ENCODE peak calls at places on chromosomes 16 and 17, in four cellular contexts. One of them, this sample, is unnamed.

GRCh38 chr17:73196500-73196899 is 3.6 kb downstream of the COG1 start:
- DNase-seq in H9: peak; percentile 85
- DNase-seq in IMR-90: no peak
- DNase-seq in mesenchymal stem cell: peak; percentile 12
- DNase-seq in this sample: no peak

GRCh38 chr17:49339359-49339758 is 22.7 kb downstream of the ZNF652 start:
- DNase-seq in H9: no peak
- DNase-seq in IMR-90: no peak
- DNase-seq in mesenchymal stem cell: peak; percentile 36
- DNase-seq in this sample: no peak

GRCh38 chr16:66740010-66740409 is 11.4 kb downstream of the DYNC1LI2 start:
- DNase-seq in H9: peak; percentile 60
- DNase-seq in IMR-90: peak; percentile 32
- DNase-seq in mesenchymal stem cell: peak; percentile 55
- DNase-seq in this sample: peak; percentile 46

GRCh38 chr17:80718428-80718827 is 173.8 kb downstream of the RPTOR start:
- DNase-seq in H9: no peak
- DNase-seq in IMR-90: no peak
- DNase-seq in mesenchymal stem cell: no peak
- DNase-seq in this sample: no peak

GRCh38 chr17:63657776-63658175 is 35.6 kb downstream of the MAP3K3 start:
- DNase-seq in H9: no peak
- DNase-seq in IMR-90: no peak
- DNase-seq in mesenchymal stem cell: no peak
- DNase-seq in this sample: no peak

GRCh38 chr17:38916771-38917170 is 8.6 kb upstream of the LASP1NB start:
- DNase-seq in H9: no peak
- DNase-seq in IMR-90: no peak
- DNase-seq in mesenchymal stem cell: no peak
- DNase-seq in this sample: no peak

GRCh38 chr17:43018932-43019331 is 3.3 kb downstream of the VAT1 start:
- DNase-seq in H9: no peak
- DNase-seq in IMR-90: peak; percentile 31
- DNase-seq in mesenchymal stem cell: peak; percentile 82
- DNase-seq in this sample: no peak

GRCh38 chr17:16987830-16988601 is 16.1 kb upstream of the TNFRSF13B start:
- DNase-seq in H9: peak; percentile 76
- DNase-seq in IMR-90: peak; percentile 75
- DNase-seq in mesenchymal stem cell: peak; percentile 83
- DNase-seq in this sample: no peak

GRCh38 chr17:51275381-51275780 is 15.0 kb downstream of the UTP18 start:
- DNase-seq in H9: no peak
- DNase-seq in IMR-90: peak; percentile 86
- DNase-seq in mesenchymal stem cell: no peak
- DNase-seq in this sample: no peak

GRCh38 chr17:41428591-41429326 is 4.4 kb upstream of the KRT37 start:
- DNase-seq in H9: no peak
- DNase-seq in IMR-90: no peak
- DNase-seq in mesenchymal stem cell: peak; percentile 53
- DNase-seq in this sample: no peak

GRCh38 chr17:17516941-17517720 is 20.9 kb upstream of the RASD1 start:
- DNase-seq in H9: no peak
- DNase-seq in IMR-90: no peak
- DNase-seq in mesenchymal stem cell: no peak
- DNase-seq in this sample: no peak

GRCh38 chr16:20874088-20874581 is 26.0 kb downstream of the DCUN1D3 start:
- DNase-seq in H9: no peak
- DNase-seq in IMR-90: no peak
- DNase-seq in mesenchymal stem cell: no peak
- DNase-seq in this sample: no peak

GRCh38 chr17:29777663-29778062 is 152.4 kb downstream of the SSH2 start:
- DNase-seq in H9: no peak
- DNase-seq in IMR-90: no peak
- DNase-seq in mesenchymal stem cell: no peak
- DNase-seq in this sample: no peak

GRCh38 chr16:57500578-57501111 is 14.4 kb upstream of the DOK4 start:
- DNase-seq in H9: no peak
- DNase-seq in IMR-90: no peak
- DNase-seq in mesenchymal stem cell: peak; percentile 78
- DNase-seq in this sample: no peak

GRCh38 chr16:88438084-88438870 is 14.8 kb upstream of the ZFPM1 start:
- DNase-seq in H9: no peak
- DNase-seq in IMR-90: no peak
- DNase-seq in mesenchymal stem cell: no peak
- DNase-seq in this sample: no peak

GRCh38 chr17:13626703-13627102 is 25.0 kb upstream of the HS3ST3A1 start:
- DNase-seq in H9: no peak
- DNase-seq in IMR-90: peak; percentile 91
- DNase-seq in mesenchymal stem cell: peak; percentile 77
- DNase-seq in this sample: no peak

GRCh38 chr17:65561394-65562205 is at the start of gene AXIN2:
- DNase-seq in H9: peak; percentile 97
- DNase-seq in IMR-90: peak; percentile 85
- DNase-seq in mesenchymal stem cell: peak; percentile 87
- DNase-seq in this sample: peak; percentile 91

GRCh38 chr17:56982312-56982711 is 4.4 kb downstream of the SCPEP1 start:
- DNase-seq in H9: no peak
- DNase-seq in IMR-90: no peak
- DNase-seq in mesenchymal stem cell: no peak
- DNase-seq in this sample: no peak

GRCh38 chr17:77476920-77477805 is 336.4 kb downstream of the SEC14L1 start:
- DNase-seq in H9: no peak
- DNase-seq in IMR-90: peak; percentile 98
- DNase-seq in mesenchymal stem cell: peak; percentile 98
- DNase-seq in this sample: no peak

GRCh38 chr17:67377727-67378443 is 804 bp downstream of the PITPNC1 start:
- DNase-seq in H9: peak; percentile 69
- DNase-seq in IMR-90: peak; percentile 35
- DNase-seq in mesenchymal stem cell: peak; percentile 57
- DNase-seq in this sample: peak; percentile 57

GRCh38 chr17:80220709-80221215 is 535 bp downstream of the SLC26A11 start:
- DNase-seq in H9: no peak
- DNase-seq in IMR-90: no peak
- DNase-seq in mesenchymal stem cell: peak; percentile 28
- DNase-seq in this sample: no peak

GRCh38 chr16:84177740-84178070 is 9.2 kb downstream of the TAF1C start:
- DNase-seq in H9: no peak
- DNase-seq in IMR-90: peak; percentile 81
- DNase-seq in mesenchymal stem cell: peak; percentile 51
- DNase-seq in this sample: no peak

GRCh38 chr17:55114283-55114682 is 145.7 kb downstream of the STXBP4 start:
- DNase-seq in H9: no peak
- DNase-seq in IMR-90: no peak
- DNase-seq in mesenchymal stem cell: no peak
- DNase-seq in this sample: no peak

GRCh38 chr17:28038802-28039600 is 3.5 kb upstream of the NLK start:
- DNase-seq in H9: no peak
- DNase-seq in IMR-90: peak; percentile 63
- DNase-seq in mesenchymal stem cell: no peak
- DNase-seq in this sample: no peak

GRCh38 chr16:49382916-49383315 is 9.3 kb downstream of the C16orf78 start:
- DNase-seq in H9: peak; percentile 67
- DNase-seq in IMR-90: no peak
- DNase-seq in mesenchymal stem cell: no peak
- DNase-seq in this sample: peak; percentile 24

GRCh38 chr16:31135535-31136286 is at the start of gene PRSS8:
- DNase-seq in H9: peak; percentile 75
- DNase-seq in IMR-90: no peak
- DNase-seq in mesenchymal stem cell: no peak
- DNase-seq in this sample: no peak

GRCh38 chr17:78774956-78775571 is 7.0 kb downstream of the CYTH1 start:
- DNase-seq in H9: no peak
- DNase-seq in IMR-90: no peak
- DNase-seq in mesenchymal stem cell: no peak
- DNase-seq in this sample: no peak

GRCh38 chr17:40122466-40122943 is 734 bp downstream of the MSL1 start:
- DNase-seq in H9: peak; percentile 67
- DNase-seq in IMR-90: peak; percentile 47
- DNase-seq in mesenchymal stem cell: peak; percentile 68
- DNase-seq in this sample: no peak

GRCh38 chr17:44898768-44899073 is 524 bp downstream of the EFTUD2 start:
- DNase-seq in H9: no peak
- DNase-seq in IMR-90: no peak
- DNase-seq in mesenchymal stem cell: no peak
- DNase-seq in this sample: no peak

GRCh38 chr17:66165537-66166123 is 26.3 kb downstream of the CEP112 start:
- DNase-seq in H9: no peak
- DNase-seq in IMR-90: peak; percentile 75
- DNase-seq in mesenchymal stem cell: peak; percentile 72
- DNase-seq in this sample: peak; percentile 38

GRCh38 chr17:80890551-80890930 is 101.1 kb upstream of the CHMP6 start:
- DNase-seq in H9: no peak
- DNase-seq in IMR-90: no peak
- DNase-seq in mesenchymal stem cell: no peak
- DNase-seq in this sample: no peak

GRCh38 chr17:75996665-75997590 is 3.7 kb upstream of the CDK3 start:
- DNase-seq in H9: no peak
- DNase-seq in IMR-90: peak; percentile 58
- DNase-seq in mesenchymal stem cell: peak; percentile 85
- DNase-seq in this sample: no peak
- H4K8ac ChIP-seq in H9: no peak overlapping the region
- H4K8ac ChIP-seq in IMR-90: peak overlapping the region; percentile 84
- H4K8ac ChIP-seq in mesenchymal stem cell: peak overlapping the region; percentile 77
- H4K8ac ChIP-seq in this sample: no peak overlapping the region

GRCh38 chr16:12255473-12255872 is 278.9 kb downstream of the SNX29 start:
- DNase-seq in H9: no peak
- DNase-seq in IMR-90: peak; percentile 44
- DNase-seq in mesenchymal stem cell: no peak
- DNase-seq in this sample: no peak
- H2AFZ ChIP-seq in H9: no peak overlapping the region
- H2AFZ ChIP-seq in IMR-90: no peak overlapping the region
- H2AFZ ChIP-seq in mesenchymal stem cell: no peak overlapping the region
- H2AFZ ChIP-seq in this sample: no peak overlapping the region

GRCh38 chr16:86299882-86300490 is 210.3 kb upstream of the FOXF1 start:
- DNase-seq in H9: no peak
- DNase-seq in IMR-90: no peak
- DNase-seq in mesenchymal stem cell: peak; percentile 43
- DNase-seq in this sample: no peak
- H3K4ac ChIP-seq in H9: no peak overlapping the region
- H3K4ac ChIP-seq in IMR-90: peak overlapping the region; percentile 98
- H3K4ac ChIP-seq in mesenchymal stem cell: peak overlapping the region; percentile 61
- H3K4ac ChIP-seq in this sample: no peak overlapping the region

DNA sequence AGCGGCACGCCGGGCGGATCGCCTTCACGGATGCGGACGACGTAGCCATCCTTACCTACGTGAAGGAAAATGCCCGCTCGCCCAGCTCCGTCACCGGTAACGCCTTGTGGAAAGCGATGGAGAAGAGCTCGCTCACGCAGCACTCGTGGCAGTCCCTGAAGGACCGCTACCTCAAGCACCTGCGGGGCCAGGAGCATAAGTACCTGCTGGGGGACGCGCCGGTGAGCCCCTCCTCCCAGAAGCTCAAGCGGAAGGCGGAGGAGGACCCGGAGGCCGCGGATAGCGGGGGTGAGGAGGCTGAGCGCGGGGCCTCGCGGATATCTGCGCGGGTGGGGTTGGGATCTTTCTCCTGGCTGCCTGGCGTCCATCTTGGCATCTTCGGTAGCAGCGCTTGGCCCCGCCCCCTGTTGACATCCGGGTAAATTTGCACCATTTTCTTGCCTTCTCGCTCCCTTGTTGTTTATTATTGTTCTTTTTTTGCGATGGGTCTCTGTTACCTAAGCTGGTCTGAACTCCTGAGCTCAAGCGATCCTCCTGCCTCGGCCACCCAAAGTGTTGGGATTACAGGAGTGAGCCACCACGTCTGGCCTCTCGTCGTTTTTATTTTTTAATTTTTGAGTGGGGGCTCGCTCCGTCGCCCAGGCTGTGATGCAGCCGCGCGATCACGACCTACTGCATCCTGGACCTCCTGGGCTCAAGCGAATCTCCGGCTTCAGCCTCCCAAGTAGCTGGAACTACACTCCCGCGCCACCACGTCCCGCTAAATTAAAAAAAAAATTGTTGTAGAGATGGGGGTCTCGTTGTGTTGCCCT is 898 bp downstream of the TERF2IP start:
- DNase-seq in H9: peak; percentile 81
- DNase-seq in IMR-90: peak; percentile 65
- DNase-seq in mesenchymal stem cell: peak; percentile 86
- DNase-seq in this sample: peak; percentile 78
- H4K8ac ChIP-seq in H9: no peak overlapping the region
- H4K8ac ChIP-seq in IMR-90: peak overlapping the region; percentile 80
- H4K8ac ChIP-seq in mesenchymal stem cell: peak overlapping the region; percentile 94
- H4K8ac ChIP-seq in this sample: no peak overlapping the region

GRCh38 chr17:75516619-75517276 is 420 bp downstream of the TSEN54 start:
- DNase-seq in H9: no peak
- DNase-seq in IMR-90: no peak
- DNase-seq in mesenchymal stem cell: peak; percentile 41
- DNase-seq in this sample: peak; percentile 50
- H2AFZ ChIP-seq in H9: no peak overlapping the region
- H2AFZ ChIP-seq in IMR-90: peak overlapping the region; percentile 99
- H2AFZ ChIP-seq in mesenchymal stem cell: peak overlapping the region; percentile 67
- H2AFZ ChIP-seq in this sample: peak overlapping the region; percentile 99

GRCh38 chr16:67779256-67780014 is 26.9 kb downstream of the RANBP10 start:
- DNase-seq in H9: no peak
- DNase-seq in IMR-90: no peak
- DNase-seq in mesenchymal stem cell: no peak
- DNase-seq in this sample: no peak

GRCh38 chr16:67780847-67781547 is 25.4 kb downstream of the RANBP10 start:
- DNase-seq in H9: no peak
- DNase-seq in IMR-90: no peak
- DNase-seq in mesenchymal stem cell: no peak
- DNase-seq in this sample: no peak

GRCh38 chr16:67783353-67783725 is 23.0 kb downstream of the RANBP10 start:
- DNase-seq in H9: no peak
- DNase-seq in IMR-90: no peak
- DNase-seq in mesenchymal stem cell: no peak
- DNase-seq in this sample: no peak

GRCh38 chr16:67781548-67781921 is 24.8 kb downstream of the RANBP10 start:
- DNase-seq in H9: no peak
- DNase-seq in IMR-90: no peak
- DNase-seq in mesenchymal stem cell: no peak
- DNase-seq in this sample: no peak

DNA sequence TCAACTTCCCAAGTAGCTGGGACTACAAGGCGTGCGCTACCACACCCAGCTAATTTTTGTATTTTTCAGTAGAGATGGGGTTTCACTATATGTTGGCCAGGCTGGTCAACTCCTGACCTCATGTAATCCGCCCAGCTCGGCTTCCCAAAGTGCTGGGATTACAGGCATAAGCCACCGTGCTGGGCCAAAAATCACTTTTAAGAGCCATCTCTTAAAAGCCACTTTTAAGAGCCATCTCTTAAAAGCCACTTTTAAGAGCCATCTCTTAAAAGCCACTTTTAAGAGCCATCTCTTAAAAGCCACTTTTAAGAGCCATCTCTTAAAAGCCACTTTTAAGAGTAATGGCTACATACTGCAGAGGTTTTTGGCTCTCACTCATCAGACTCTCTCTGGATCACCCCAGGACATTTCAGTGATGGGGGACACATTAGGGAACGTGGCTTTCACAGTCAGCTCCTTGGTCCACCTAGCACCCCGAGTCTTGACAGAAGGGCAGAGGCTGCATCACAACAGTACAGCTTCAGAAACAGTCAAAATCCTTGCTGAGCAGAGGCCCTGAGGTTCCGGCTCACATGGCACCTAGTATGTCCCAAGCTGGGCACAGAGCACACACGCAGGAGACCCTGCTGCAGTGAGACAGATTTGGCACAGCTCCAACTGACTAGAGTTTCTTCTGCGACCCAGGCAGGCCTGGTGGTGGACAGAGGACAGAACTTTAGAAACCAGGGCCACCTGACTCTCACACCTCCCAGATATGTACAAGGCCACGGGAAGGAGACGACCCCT is 23.6 kb downstream of the RANBP10 start:
- DNase-seq in H9: no peak
- DNase-seq in IMR-90: no peak
- DNase-seq in mesenchymal stem cell: no peak
- DNase-seq in this sample: no peak
- H3K4ac ChIP-seq in H9: no peak overlapping the region
- H3K4ac ChIP-seq in IMR-90: no peak overlapping the region
- H3K4ac ChIP-seq in mesenchymal stem cell: no peak overlapping the region
- H3K4ac ChIP-seq in this sample: no peak overlapping the region